ENCODE peak calls at places on chromosomes 11 and 22, in four cellular contexts. O is K562, T is HL-60, D is GM12878. Y is an unnamed sample.

GRCh38 chr11:11717064-11717725 is 95.4 kb upstream of the GALNT18 start:
- DNase-seq in O (no peak), T (no peak), D (no peak), Y (no peak)

GRCh38 chr22:40919446-40919845 is 31.7 kb upstream of the RBX1 start:
- DNase-seq in O (no peak), T (no peak), D (no peak), Y (no peak)

GRCh38 chr11:10450451-10451398 is 4.3 kb upstream of the AMPD3 start:
- DNase-seq in O (no peak), T (peak), D (no peak), Y (peak)

GRCh38 chr22:19429950-19430889 is 1.3 kb downstream of the HIRA start:
- DNase-seq in O (peak), T (peak), D (no peak), Y (no peak)

GRCh38 chr11:47586043-47586442 is 435 bp upstream of the FAM180B start:
- DNase-seq in O (no peak), T (no peak), D (no peak), Y (no peak)

GRCh38 chr22:27175444-27175843 is 518.1 kb downstream of the MIAT start:
- DNase-seq in O (no peak), T (no peak), D (no peak), Y (no peak)

GRCh38 chr22:27881404-27881803 is 37.7 kb downstream of the PITPNB start:
- DNase-seq in O (no peak), T (no peak), D (no peak), Y (no peak)

GRCh38 chr11:118545533-118545932 is 14.5 kb downstream of the TMEM25 start:
- DNase-seq in O (no peak), T (no peak), D (no peak), Y (no peak)

GRCh38 chr22:31635638-31636306 is 26.2 kb downstream of the PISD start:
- DNase-seq in O (no peak), T (no peak), D (no peak), Y (no peak)

GRCh38 chr11:59144579-59145345 is 2.1 kb downstream of the FAM111A start:
- DNase-seq in O (peak), T (peak), D (peak), Y (peak)

GRCh38 chr22:36324414-36324813 is 63.4 kb downstream of the MYH9 start:
- DNase-seq in O (no peak), T (no peak), D (no peak), Y (no peak)

GRCh38 chr22:36323855-36324331 is 63.9 kb downstream of the MYH9 start:
- DNase-seq in O (no peak), T (no peak), D (no peak), Y (no peak)

GRCh38 chr22:36321797-36322601 is 65.8 kb downstream of the MYH9 start:
- DNase-seq in O (no peak), T (no peak), D (no peak), Y (no peak)

GRCh38 chr22:36322602-36322915 is 65.2 kb downstream of the MYH9 start:
- DNase-seq in O (no peak), T (no peak), D (no peak), Y (no peak)

DNA sequence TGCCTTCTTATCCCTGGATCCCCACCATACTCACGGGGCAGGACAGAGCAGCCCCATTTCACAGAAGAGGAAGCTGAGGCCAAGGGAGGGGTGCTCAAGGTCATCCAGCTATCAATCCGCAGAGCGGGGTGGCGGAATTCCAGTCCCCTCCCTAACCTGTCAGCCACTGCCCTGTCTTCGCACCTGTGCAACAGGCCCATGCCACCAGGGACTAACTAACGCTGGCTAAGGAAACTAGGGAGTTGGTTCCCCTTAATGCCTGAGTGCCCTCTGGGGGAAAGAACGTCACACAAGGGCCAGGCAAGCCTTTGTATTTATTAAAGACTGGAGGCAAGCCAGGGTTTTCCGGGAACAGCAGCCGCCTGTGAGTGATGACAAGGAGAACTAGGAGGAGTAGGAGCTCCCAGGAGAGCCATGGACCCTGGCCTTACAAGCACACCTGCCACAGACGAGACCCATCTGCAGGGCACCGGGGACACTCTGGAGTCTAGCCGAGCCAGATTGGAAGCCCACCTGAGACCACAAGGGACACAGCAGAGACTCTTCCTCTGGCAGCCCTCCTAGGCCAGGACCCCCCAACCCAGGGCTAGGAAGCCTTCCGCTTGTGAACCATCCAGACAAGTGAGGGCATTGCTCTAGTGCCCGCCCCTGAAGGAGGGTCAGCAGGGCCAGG is 64.4 kb downstream of the MYH9 start:
- DNase-seq in O (no peak), T (no peak), D (no peak), Y (no peak)
- TF ChIP-seq SPI1 in O (no peak), T (no peak), D (no peak), Y (no peak)

DNA sequence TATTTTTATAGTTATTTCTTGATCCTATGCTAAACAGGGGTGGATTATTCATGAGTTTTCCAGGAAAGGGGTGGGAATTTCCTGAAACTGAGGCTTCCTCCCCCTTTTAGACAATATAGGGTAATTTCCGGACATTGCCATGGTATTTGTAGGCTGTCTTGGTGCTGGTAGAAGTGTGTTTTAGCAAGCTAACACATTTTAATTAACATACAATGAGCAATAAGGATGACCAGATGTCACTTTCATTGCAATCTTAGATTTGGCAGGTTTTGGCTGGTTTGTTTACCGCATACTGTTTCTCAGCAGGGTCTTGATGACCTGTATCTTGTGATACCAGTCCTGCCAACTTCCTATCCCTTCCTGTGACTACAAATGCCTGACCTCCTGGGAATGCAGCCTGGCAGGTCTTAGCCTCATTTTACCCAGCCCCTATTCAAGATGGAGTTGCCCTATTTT is 992 bp upstream of the C1QTNF6 start:
- DNase-seq in O (no peak), T (no peak), D (no peak), Y (no peak)
- TF ChIP-seq POLR2AphosphoS5 in O (no peak), T (no peak), D (no peak), Y (no peak)

GRCh38 chr11:132960679-132961078 is 571.6 kb downstream of the OPCML start:
- DNase-seq in O (no peak), T (no peak), D (no peak), Y (no peak)

GRCh38 chr11:132962026-132962425 is 570.3 kb downstream of the OPCML start:
- DNase-seq in O (no peak), T (no peak), D (no peak), Y (no peak)

GRCh38 chr11:132960273-132960672 is 572.0 kb downstream of the OPCML start:
- DNase-seq in O (no peak), T (no peak), D (no peak), Y (no peak)

GRCh38 chr11:132959663-132960062 is 572.6 kb downstream of the OPCML start:
- DNase-seq in O (no peak), T (no peak), D (no peak), Y (no peak)

DNA sequence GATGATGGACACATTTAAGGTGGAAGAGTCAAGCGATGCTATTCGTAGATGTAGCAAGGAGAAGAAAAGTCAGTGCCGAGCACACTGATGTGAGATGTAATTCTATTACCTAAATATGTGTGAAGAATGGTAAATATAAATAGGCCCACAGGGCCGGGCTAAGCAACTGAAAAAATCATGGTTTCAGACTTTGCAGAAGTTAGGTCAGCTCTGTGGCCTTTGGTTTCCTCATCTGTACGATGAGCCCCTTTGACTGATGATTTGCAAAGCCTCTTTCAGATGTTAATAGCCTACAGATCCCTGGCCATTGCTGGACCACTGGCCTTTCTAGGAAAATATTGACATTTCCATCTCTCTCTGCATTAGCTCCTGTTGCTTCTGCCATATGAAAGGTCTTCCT is 570.8 kb downstream of the OPCML start:
- DNase-seq in O (no peak), T (no peak), D (no peak), Y (no peak)
- TF ChIP-seq SPI1 in O (no peak), T (no peak), D (no peak), Y (no peak)

GRCh38 chr22:47200273-47201051 is 438.0 kb downstream of the TBC1D22A start:
- DNase-seq in O (no peak), T (no peak), D (no peak), Y (no peak)
- TF ChIP-seq POLR2AphosphoS5 in O (no peak), T (no peak), D (no peak), Y (no peak)

GRCh38 chr11:88303037-88303436 is 34.5 kb downstream of the CTSC start:
- DNase-seq in O (no peak), T (no peak), D (peak), Y (no peak)

GRCh38 chr11:88305430-88305829 is 32.1 kb downstream of the CTSC start:
- DNase-seq in O (no peak), T (no peak), D (no peak), Y (no peak)

GRCh38 chr11:88304352-88304751 is 33.2 kb downstream of the CTSC start:
- DNase-seq in O (no peak), T (no peak), D (no peak), Y (no peak)

GRCh38 chr11:88300888-88301477 is 36.6 kb downstream of the CTSC start:
- DNase-seq in O (no peak), T (no peak), D (no peak), Y (no peak)

DNA sequence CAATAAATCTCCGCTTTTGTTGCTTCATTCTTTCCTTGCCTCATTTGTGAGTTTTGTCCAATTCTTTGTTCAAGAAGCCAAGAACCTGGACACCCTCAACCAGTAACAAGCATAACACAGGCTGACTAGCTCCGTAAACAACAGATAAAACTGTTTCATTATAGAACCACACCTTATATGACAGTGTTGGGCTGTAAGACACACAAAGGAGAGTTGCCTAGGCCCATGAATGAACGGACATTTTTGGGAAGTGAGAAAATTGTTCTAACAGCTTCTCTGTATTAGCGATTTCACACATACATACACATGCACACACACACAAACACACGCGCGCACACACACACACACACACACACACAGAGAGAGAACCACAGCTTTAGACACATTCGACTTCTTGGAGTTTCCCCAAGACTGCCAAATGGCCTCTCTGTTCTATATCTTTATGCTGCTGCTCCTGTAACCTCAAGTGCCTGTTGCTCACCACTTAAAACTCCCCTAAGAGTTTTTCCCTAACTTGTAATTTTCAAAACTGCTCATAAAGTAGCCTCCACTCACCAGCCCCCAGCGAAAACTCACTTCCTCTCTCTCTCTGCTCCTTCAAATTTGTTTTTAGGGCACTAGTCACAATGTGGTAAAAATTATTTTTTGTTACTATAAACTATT is 35.9 kb downstream of the CTSC start:
- DNase-seq in O (no peak), T (no peak), D (peak), Y (no peak)
- TF ChIP-seq SPI1 in O (no peak), T (peak), D (peak), Y (peak)

DNA sequence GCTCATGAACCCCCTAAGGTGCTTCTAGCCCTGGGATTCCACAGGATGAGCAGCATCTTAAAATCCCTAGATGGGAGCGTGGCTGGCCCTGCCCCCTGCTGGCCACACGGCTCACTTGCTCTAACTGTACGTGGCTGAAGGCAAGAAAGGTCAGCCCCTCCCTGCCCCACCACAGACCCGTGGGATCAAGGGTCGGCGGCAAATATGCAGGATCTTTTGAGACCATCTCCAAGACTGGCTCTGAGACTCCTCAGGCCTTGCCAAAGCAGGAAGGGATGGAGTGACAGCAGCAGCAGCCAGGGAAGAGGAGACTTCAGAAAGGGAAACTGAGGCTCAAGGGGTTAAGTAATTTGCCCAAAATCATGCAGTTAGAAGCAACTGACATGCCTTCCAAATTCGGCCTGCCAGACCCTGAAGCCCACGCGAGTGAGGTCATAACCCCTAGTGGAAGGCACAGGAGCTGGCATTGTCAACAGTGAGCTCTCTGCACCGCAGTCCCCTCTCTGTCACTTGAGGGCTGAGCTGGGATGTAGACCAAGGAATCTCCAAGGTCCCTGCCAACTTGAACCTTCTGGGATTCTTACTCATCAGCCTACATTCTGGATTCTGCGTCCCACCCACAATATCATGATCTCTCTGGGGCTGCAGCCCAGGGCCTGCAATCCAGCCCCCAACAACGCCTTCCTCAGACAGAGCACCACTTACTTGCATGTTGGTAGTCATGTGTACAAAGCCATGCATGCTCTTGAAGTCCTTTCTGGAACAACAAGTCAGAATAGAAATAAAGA is 31.4 kb downstream of the CREB3L1 start:
- DNase-seq in O (peak), T (peak), D (no peak), Y (peak)
- TF ChIP-seq POLR2AphosphoS5 in O (no peak), T (no peak), D (no peak), Y (no peak)

GRCh38 chr11:76629133-76629852 is 41.3 kb downstream of the LRRC32 start:
- DNase-seq in O (no peak), T (peak), D (peak), Y (no peak)
- TF ChIP-seq SPI1 in O (no peak), T (peak), D (peak), Y (peak)

DNA sequence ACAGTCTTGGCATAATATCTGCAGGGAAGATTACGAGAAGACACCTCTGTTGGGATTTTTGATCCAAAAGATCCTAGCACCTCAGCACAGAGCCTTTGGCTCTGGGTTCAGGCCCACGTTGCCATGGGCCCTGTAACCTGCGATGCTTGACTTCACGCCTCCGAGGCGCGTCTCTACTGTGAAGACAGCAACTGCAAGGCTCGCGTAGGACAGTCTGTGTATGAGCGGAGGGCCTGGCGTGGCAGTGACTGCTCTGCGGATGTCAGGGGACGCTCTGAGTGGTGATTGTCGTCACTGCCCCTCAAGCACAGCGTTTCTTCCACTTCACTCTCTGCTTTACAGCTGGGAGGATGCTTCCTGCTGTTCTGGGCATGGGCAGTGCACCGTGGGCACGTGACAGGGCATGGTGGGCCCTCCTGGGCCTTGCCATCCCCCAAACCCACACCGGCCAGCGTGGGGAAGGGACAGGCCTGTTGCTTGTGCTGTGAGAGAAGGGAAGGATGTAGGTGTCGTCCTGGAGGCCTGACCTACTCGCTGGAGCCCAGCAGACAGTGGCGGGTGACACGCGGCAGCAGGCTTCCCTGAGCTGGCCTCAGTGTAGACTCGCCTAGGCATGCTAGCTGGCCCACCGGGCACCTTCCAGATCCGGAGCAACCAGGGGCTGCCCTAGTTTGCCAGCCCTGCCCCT is 26.5 kb downstream of the GLB1L2 start:
- DNase-seq in O (no peak), T (no peak), D (no peak), Y (no peak)
- TF ChIP-seq POLR2AphosphoS5 in O (no peak), T (no peak), D (no peak), Y (no peak)

GRCh38 chr11:46294365-46295309 is 17.2 kb downstream of the CREB3L1 start:
- DNase-seq in O (peak), T (no peak), D (no peak), Y (no peak)
- TF ChIP-seq SPI1 in O (no peak), T (no peak), D (no peak), Y (no peak)

Y was measured in GM12891.